ENCODE peak calls at places on chromosomes 11 and 22, in four cellular contexts. One of them, this sample, is unnamed.

GRCh38 chr11:73981051-73981805 is 1.4 kb downstream of the UCP2 start:
- DNase-seq in H1: no peak
- DNase-seq in PC-3: no peak
- DNase-seq in GM12878: no peak
- DNase-seq in this sample: no peak

GRCh38 chr11:13567551-13567950 is 71.8 kb upstream of the PTH start:
- DNase-seq in H1: no peak
- DNase-seq in PC-3: no peak
- DNase-seq in GM12878: no peak
- DNase-seq in this sample: no peak

GRCh38 chr11:76918941-76919386 is 58.2 kb downstream of the ACER3 start:
- DNase-seq in H1: no peak
- DNase-seq in PC-3: peak; percentile 82
- DNase-seq in GM12878: peak; percentile 19
- DNase-seq in this sample: peak; percentile 40

GRCh38 chr11:71209656-71210055 is 42.7 kb downstream of the SHANK2 start:
- DNase-seq in H1: no peak
- DNase-seq in PC-3: no peak
- DNase-seq in GM12878: no peak
- DNase-seq in this sample: no peak

GRCh38 chr22:19875061-19875530 is 20.4 kb upstream of the GNB1L start:
- DNase-seq in H1: no peak
- DNase-seq in PC-3: no peak
- DNase-seq in GM12878: no peak
- DNase-seq in this sample: no peak

GRCh38 chr22:29713156-29713715 is 6.6 kb upstream of the CABP7 start:
- DNase-seq in H1: no peak
- DNase-seq in PC-3: no peak
- DNase-seq in GM12878: no peak
- DNase-seq in this sample: no peak

GRCh38 chr22:40684728-40685127 is 5.4 kb downstream of the MCHR1 start:
- DNase-seq in H1: peak; percentile 57
- DNase-seq in PC-3: no peak
- DNase-seq in GM12878: no peak
- DNase-seq in this sample: no peak

GRCh38 chr11:995752-996420 is 40.6 kb downstream of the MUC6 start:
- DNase-seq in H1: no peak
- DNase-seq in PC-3: no peak
- DNase-seq in GM12878: peak; percentile 48
- DNase-seq in this sample: no peak

GRCh38 chr11:75400110-75400865 is 970 bp downstream of the RPS3 start:
- DNase-seq in H1: no peak
- DNase-seq in PC-3: peak; percentile 35
- DNase-seq in GM12878: no peak
- DNase-seq in this sample: peak; percentile 22

GRCh38 chr11:27357250-27357649 is 5.8 kb downstream of the CCDC34 start:
- DNase-seq in H1: no peak
- DNase-seq in PC-3: no peak
- DNase-seq in GM12878: no peak
- DNase-seq in this sample: no peak

GRCh38 chr22:45787770-45788169 is 116.1 kb downstream of the ATXN10 start:
- DNase-seq in H1: no peak
- DNase-seq in PC-3: no peak
- DNase-seq in GM12878: no peak
- DNase-seq in this sample: no peak
- H3K4me2 ChIP-seq in H1: no peak overlapping the region
- H3K4me2 ChIP-seq in PC-3: no peak overlapping the region
- H3K4me2 ChIP-seq in GM12878: no peak overlapping the region
- H3K4me2 ChIP-seq in this sample: no peak overlapping the region

DNA sequence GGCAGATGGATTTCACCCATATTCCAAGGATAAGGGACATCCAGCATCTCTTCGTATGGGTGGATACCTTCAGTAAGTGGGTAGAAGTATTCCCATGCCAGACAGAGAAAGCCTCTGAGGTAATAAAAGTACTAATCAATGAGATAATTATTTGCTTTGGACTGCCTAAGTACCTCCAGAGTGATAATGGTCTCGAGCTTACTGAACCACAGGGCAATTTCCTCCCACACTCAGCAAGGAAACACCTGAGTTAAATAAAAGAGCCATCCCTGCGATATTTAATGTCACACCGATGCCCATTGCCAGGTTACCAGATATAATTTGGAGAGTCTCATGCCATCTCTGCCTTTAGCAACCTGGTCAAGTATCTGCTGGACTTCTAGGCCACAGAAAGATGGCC is 70.6 kb upstream of the MPEG1 start:
- DNase-seq in H1: no peak
- DNase-seq in PC-3: no peak
- DNase-seq in GM12878: no peak
- DNase-seq in this sample: no peak
- H2AFZ ChIP-seq in H1: no peak overlapping the region
- H2AFZ ChIP-seq in PC-3: no peak overlapping the region
- H2AFZ ChIP-seq in GM12878: peak overlapping the region; percentile 20
- H2AFZ ChIP-seq in this sample: peak overlapping the region; percentile 17

GRCh38 chr11:10855295-10855694 is 2.6 kb downstream of the ZBED5 start:
- DNase-seq in H1: no peak
- DNase-seq in PC-3: no peak
- DNase-seq in GM12878: no peak
- DNase-seq in this sample: no peak

GRCh38 chr11:10857604-10858504 is at the start of gene ZBED5:
- DNase-seq in H1: peak; percentile 94
- DNase-seq in PC-3: peak; percentile 97
- DNase-seq in GM12878: peak; percentile 90
- DNase-seq in this sample: peak; percentile 99

GRCh38 chr11:10858505-10859360 is 880 bp upstream of the ZBED5 start:
- DNase-seq in H1: no peak
- DNase-seq in PC-3: peak; percentile 46
- DNase-seq in GM12878: peak; percentile 11
- DNase-seq in this sample: no peak

GRCh38 chr11:10861047-10861446 is 3.2 kb upstream of the ZBED5 start:
- DNase-seq in H1: no peak
- DNase-seq in PC-3: no peak
- DNase-seq in GM12878: no peak
- DNase-seq in this sample: no peak

GRCh38 chr11:10856689-10857603 is 907 bp downstream of the ZBED5 start:
- DNase-seq in H1: no peak
- DNase-seq in PC-3: peak; percentile 45
- DNase-seq in GM12878: peak; percentile 15
- DNase-seq in this sample: peak; percentile 60
- H3K4me2 ChIP-seq in H1: peak overlapping the region; percentile 89
- H3K4me2 ChIP-seq in PC-3: peak overlapping the region; percentile 87
- H3K4me2 ChIP-seq in GM12878: peak overlapping the region; percentile 74
- H3K4me2 ChIP-seq in this sample: peak overlapping the region; percentile 78

DNA sequence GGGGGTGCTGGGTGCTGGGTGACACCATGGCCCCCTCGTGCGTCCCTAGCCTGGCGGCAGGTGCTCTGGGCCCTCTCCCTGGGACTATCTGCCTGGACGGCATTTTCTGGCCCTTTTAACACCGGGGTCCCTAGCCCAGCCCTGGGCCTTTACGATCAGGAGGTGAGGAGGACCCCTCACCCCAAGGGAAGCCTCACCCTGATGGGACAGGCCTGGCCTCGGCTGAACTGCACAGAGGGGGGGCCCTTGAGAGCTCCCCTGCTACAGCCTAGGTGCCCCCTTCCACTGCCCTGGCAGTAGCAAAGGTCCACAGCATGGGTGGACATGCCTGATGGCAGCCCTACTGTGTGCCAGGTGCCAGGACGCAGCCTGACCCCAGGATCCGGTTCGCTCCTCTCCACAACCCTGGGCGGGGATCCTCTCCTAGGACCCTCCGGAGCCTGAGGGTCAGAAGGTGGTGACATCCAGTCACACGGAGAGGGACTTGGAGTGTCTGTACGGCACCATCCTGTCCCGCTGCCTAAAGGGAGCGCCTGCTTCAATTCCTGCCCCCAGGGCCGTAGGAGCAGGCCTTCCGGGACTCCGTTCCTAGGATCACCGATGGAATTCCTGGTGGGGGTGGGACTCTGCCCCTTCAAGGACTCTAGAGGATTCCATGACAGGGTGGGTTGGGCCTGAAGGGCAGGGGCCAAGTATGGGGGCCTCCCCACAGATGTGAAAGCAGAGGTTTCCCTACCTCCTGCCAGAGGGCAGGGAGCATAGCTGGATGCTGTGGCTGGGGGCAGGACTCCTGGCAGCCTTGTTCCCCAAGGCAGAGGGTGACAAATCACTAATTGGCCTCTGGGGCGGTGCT is 33.0 kb upstream of the TH start:
- DNase-seq in H1: no peak
- DNase-seq in PC-3: no peak
- DNase-seq in GM12878: no peak
- DNase-seq in this sample: no peak
- H2AFZ ChIP-seq in H1: no peak overlapping the region
- H2AFZ ChIP-seq in PC-3: no peak overlapping the region
- H2AFZ ChIP-seq in GM12878: no peak overlapping the region
- H2AFZ ChIP-seq in this sample: no peak overlapping the region

DNA sequence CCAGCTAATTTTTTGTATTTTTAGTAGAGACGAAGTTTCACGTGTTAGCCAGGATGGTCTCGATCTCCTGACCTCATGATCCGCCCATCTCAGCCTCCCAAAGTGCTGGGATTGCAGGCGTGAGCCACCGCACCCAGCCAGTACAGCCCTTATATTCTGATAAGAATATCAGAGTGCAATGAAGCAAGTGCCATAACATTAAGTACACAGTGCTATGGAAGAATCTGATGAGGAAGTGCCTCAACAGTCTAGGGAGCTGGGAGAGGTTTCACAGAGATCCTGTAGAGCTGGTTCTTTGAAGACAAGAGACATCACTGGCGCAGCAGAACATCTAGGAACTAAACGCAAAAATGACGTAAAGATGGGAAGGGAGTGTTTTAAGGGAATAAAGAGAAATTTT is 2.1 kb downstream of the RTCB start:
- DNase-seq in H1: no peak
- DNase-seq in PC-3: no peak
- DNase-seq in GM12878: no peak
- DNase-seq in this sample: no peak
- H3K4me2 ChIP-seq in H1: no peak overlapping the region
- H3K4me2 ChIP-seq in PC-3: peak overlapping the region; percentile 93
- H3K4me2 ChIP-seq in GM12878: peak overlapping the region; percentile 84
- H3K4me2 ChIP-seq in this sample: peak overlapping the region; percentile 75

GRCh38 chr11:45100338-45100737 is 46.1 kb upstream of the PRDM11 start:
- DNase-seq in H1: no peak
- DNase-seq in PC-3: peak; percentile 23
- DNase-seq in GM12878: no peak
- DNase-seq in this sample: peak; percentile 23

GRCh38 chr11:45098929-45099328 is 47.5 kb upstream of the PRDM11 start:
- DNase-seq in H1: no peak
- DNase-seq in PC-3: no peak
- DNase-seq in GM12878: no peak
- DNase-seq in this sample: no peak

GRCh38 chr11:45096636-45097035 is 49.8 kb upstream of the PRDM11 start:
- DNase-seq in H1: no peak
- DNase-seq in PC-3: no peak
- DNase-seq in GM12878: no peak
- DNase-seq in this sample: no peak

GRCh38 chr11:45095691-45096010 is 50.8 kb upstream of the PRDM11 start:
- DNase-seq in H1: no peak
- DNase-seq in PC-3: no peak
- DNase-seq in GM12878: no peak
- DNase-seq in this sample: no peak

DNA sequence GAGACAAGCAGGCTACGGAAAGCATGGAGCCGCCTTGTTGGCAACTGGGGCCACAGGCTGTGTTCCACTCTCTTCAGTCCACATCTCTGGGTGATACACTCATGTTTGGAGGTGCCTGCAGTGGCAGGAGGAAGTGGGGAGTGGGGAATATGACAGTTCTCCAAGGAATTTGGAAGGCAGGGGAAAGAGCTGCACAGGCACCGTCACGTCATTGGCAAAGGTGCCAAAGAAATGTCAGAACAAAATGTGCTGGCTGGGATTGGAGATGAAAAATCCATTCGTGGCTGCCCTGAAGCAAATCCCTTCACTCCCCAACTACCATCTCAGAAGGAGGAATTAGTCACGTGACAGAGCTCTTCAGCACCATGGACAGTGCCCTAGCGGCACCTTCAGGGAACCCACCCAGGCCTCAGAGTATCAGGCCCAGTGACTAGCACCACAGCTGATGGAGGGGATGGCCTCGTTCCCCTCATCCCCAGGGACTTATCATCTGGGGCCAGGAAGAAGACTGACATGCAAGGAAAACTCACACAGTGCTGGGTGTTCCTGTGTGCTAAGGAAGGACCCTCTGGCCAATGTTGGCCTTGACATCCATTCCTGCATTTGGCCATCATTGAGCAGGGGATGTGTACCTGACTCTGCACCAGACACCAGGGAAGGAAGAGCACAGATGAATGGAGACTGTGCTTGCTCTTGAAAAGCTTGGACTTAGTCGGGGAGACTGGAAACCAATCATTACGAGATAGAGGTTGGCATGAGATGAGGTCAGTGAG is 48.5 kb upstream of the PRDM11 start:
- DNase-seq in H1: no peak
- DNase-seq in PC-3: peak; percentile 49
- DNase-seq in GM12878: no peak
- DNase-seq in this sample: peak; percentile 51
- H2AFZ ChIP-seq in H1: no peak overlapping the region
- H2AFZ ChIP-seq in PC-3: no peak overlapping the region
- H2AFZ ChIP-seq in GM12878: no peak overlapping the region
- H2AFZ ChIP-seq in this sample: no peak overlapping the region

DNA sequence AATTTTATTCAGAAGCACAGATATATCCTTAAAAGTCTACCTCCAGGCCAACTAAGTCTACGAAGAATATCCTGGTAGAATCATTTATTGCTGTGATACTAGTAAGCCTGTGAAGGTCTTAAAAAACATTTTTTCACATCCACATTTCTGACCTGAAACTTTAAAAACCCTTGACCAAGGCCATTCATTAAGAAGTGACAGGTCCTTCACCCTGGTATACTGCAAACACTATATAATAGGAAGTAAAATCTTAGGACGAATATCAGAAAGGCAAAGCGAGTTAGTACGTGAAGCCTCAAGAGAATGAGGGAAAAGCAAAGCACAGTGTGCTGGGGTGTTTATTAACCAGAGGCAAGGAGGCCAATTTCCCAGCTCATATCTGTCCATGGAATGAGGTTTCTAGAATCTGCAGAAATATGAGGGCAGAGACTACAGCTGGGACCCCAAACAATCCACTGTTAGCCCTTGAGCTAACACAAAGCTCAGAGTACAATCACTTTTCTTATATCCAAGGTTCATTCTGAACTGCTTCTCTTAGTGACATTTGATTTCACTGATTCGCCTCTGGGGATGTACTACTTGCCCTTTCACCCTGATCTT is 71.0 kb downstream of the AMBRA1 start:
- DNase-seq in H1: no peak
- DNase-seq in PC-3: no peak
- DNase-seq in GM12878: no peak
- DNase-seq in this sample: no peak
- H3K4me2 ChIP-seq in H1: no peak overlapping the region
- H3K4me2 ChIP-seq in PC-3: no peak overlapping the region
- H3K4me2 ChIP-seq in GM12878: peak overlapping the region; percentile 42
- H3K4me2 ChIP-seq in this sample: no peak overlapping the region

DNA sequence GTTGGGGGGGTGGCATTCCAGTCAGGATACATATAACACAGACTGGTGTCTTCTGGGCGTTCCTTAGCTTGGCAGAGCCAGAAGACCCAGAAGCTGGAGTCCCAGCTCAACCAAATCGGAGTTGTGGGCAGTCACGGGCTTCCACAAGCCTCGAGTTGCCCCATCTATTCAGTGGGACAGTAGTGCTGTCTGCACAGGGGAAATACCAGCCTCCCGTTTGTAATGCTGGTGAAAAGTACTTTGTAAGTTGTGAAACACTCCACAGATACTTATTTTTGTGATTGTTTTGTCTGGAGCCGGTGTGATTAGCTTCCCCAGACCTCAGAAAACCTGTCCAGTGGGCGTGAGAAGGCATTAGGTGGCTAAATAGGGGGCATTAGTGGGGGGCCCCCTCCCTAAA is 13.6 kb downstream of the DGKZ start:
- DNase-seq in H1: no peak
- DNase-seq in PC-3: no peak
- DNase-seq in GM12878: no peak
- DNase-seq in this sample: no peak
- H2AFZ ChIP-seq in H1: no peak overlapping the region
- H2AFZ ChIP-seq in PC-3: no peak overlapping the region
- H2AFZ ChIP-seq in GM12878: peak overlapping the region; percentile 68
- H2AFZ ChIP-seq in this sample: no peak overlapping the region